ENCODE peak calls at places on chromosomes 11 and 22, in five cellular contexts. D is fibroblast of pulmonary artery, J is psoas muscle, P is cardiac muscle cell, L is fibroblast of villous mesenchyme. T is an unnamed sample.

GRCh38 chr11:125285844-125286243 is 121.3 kb downstream of the PKNOX2 start:
- DNase-seq in D (no peak), J (no peak), P (no peak), L (no peak), T (no peak)

GRCh38 chr22:43186272-43187170 is at the start of gene TTLL12:
- DNase-seq in D (peak), J (peak), P (peak), L (peak), T (peak)

GRCh38 chr22:19750666-19751490 is 9.7 kb upstream of the TBX1 start:
- DNase-seq in D (no peak), J (no peak), P (no peak), L (peak), T (peak)

GRCh38 chr11:12516387-12517110 is 139.2 kb downstream of the PARVA start:
- DNase-seq in D (no peak), J (peak), P (no peak), L (no peak), T (no peak)

GRCh38 chr11:111975076-111975806 is 38.1 kb downstream of the DIXDC1 start:
- DNase-seq in D (no peak), J (no peak), P (no peak), L (peak), T (no peak)

GRCh38 chr11:117841582-117842031 is 17.1 kb upstream of the FXYD2 start:
- DNase-seq in D (no peak), J (no peak), P (no peak), L (no peak), T (no peak)

GRCh38 chr11:17188675-17189074 is 19.1 kb downstream of the PIK3C2A start:
- DNase-seq in D (peak), J (no peak), P (no peak), L (no peak), T (no peak)

GRCh38 chr22:24834845-24835570 is 29.0 kb downstream of the SGSM1 start:
- DNase-seq in D (peak), J (no peak), P (no peak), L (peak), T (no peak)

GRCh38 chr11:13291794-13292193 is 14.2 kb downstream of the BMAL1 start:
- DNase-seq in D (no peak), J (no peak), P (no peak), L (no peak), T (no peak)

GRCh38 chr11:29208117-29208516 is 808.7 kb downstream of the KCNA4 start:
- DNase-seq in D (no peak), J (no peak), P (no peak), L (peak), T (peak)

GRCh38 chr11:96222102-96222501 is 120.9 kb downstream of the MAML2 start:
- DNase-seq in D (no peak), J (no peak), P (no peak), L (no peak), T (no peak)

GRCh38 chr11:98234698-98235097 is 786.1 kb upstream of the CNTN5 start:
- DNase-seq in D (no peak), J (no peak), P (peak), L (no peak), T (no peak)

GRCh38 chr11:76824083-76824939 is 36.4 kb upstream of the ACER3 start:
- DNase-seq in D (peak), J (no peak), P (no peak), L (no peak), T (no peak)

GRCh38 chr11:9982796-9983579 is 311.0 kb downstream of the SBF2 start:
- DNase-seq in D (peak), J (no peak), P (no peak), L (peak), T (peak)

GRCh38 chr11:126914941-126915340 is 85.6 kb downstream of the KIRREL3 start:
- DNase-seq in D (peak), J (no peak), P (no peak), L (peak), T (peak)

GRCh38 chr11:73381589-73381988 is 5.4 kb downstream of the RELT start:
- DNase-seq in D (no peak), J (no peak), P (no peak), L (no peak), T (no peak)

GRCh38 chr22:47558828-47559700 is 796.6 kb downstream of the TBC1D22A start:
- DNase-seq in D (no peak), J (no peak), P (no peak), L (no peak), T (no peak)

GRCh38 chr11:87290304-87290922 is 252.7 kb downstream of the TMEM135 start:
- DNase-seq in D (peak), J (no peak), P (peak), L (peak), T (peak)

GRCh38 chr11:57273448-57274058 is 36.5 kb upstream of the APLNR start:
- DNase-seq in D (no peak), J (no peak), P (no peak), L (no peak), T (no peak)

GRCh38 chr11:64251986-64252837 is 882 bp downstream of the PLCB3 start:
- DNase-seq in D (no peak), J (peak), P (no peak), L (no peak), T (no peak)

GRCh38 chr11:4511846-4512245 is 29.4 kb downstream of the OR52K1 start:
- DNase-seq in D (no peak), J (no peak), P (no peak), L (no peak), T (no peak)

GRCh38 chr22:47556473-47556872 is 794.0 kb downstream of the TBC1D22A start:
- DNase-seq in D (no peak), J (no peak), P (no peak), L (no peak), T (no peak)

GRCh38 chr22:49244466-49245420 is 582.9 kb downstream of the BRD1 start:
- DNase-seq in D (no peak), J (no peak), P (no peak), L (no peak), T (no peak)

GRCh38 chr22:39593061-39593930 is 22.7 kb downstream of the CACNA1I start:
- DNase-seq in D (no peak), J (no peak), P (no peak), L (peak), T (no peak)

GRCh38 chr22:32331918-32332725 is 25.5 kb upstream of the RFPL3 start:
- DNase-seq in D (no peak), J (no peak), P (no peak), L (no peak), T (no peak)

GRCh38 chr11:133698654-133699053 is 146.7 kb downstream of the SPATA19 start:
- DNase-seq in D (no peak), J (no peak), P (no peak), L (no peak), T (no peak)

GRCh38 chr11:133695376-133695775 is 149.9 kb downstream of the SPATA19 start:
- DNase-seq in D (no peak), J (no peak), P (no peak), L (no peak), T (no peak)

GRCh38 chr11:133697161-133697560 is 148.2 kb downstream of the SPATA19 start:
- DNase-seq in D (no peak), J (no peak), P (peak), L (no peak), T (no peak)

GRCh38 chr11:133699071-133699470 is 146.2 kb downstream of the SPATA19 start:
- DNase-seq in D (no peak), J (no peak), P (no peak), L (no peak), T (no peak)

DNA sequence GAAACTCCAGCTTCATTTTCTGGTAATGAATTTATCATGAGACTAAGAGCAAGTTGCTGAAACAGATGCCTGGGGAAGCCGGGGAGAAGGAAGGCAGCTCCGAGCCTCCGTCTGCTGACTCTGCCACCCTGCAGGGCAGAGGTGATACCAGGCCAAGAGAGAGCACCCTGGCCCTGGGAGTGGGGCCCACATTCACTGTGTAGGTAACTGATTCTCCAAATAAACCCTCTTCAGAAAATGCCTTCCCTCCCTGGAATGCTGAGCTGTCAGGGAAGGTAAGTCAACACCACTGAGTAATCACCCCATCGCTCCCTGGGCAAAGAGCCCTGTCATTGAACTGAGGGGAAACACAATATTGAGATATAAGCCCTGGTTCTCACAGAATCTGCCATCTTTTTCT is 147.7 kb downstream of the SPATA19 start:
- DNase-seq in D (no peak), J (no peak), P (peak), L (no peak), T (no peak)
- H3K4me3 ChIP-seq in D (no peak), J (no peak), P (no peak), L (no peak), T (no peak)

GRCh38 chr11:14907411-14908213 is 15.6 kb upstream of the CYP2R1 start:
- DNase-seq in D (peak), J (peak), P (peak), L (peak), T (peak)

GRCh38 chr11:14902650-14903350 is 10.8 kb upstream of the CYP2R1 start:
- DNase-seq in D (peak), J (no peak), P (no peak), L (peak), T (peak)

GRCh38 chr11:14906614-14907392 is 14.8 kb upstream of the CYP2R1 start:
- DNase-seq in D (no peak), J (no peak), P (no peak), L (no peak), T (no peak)

GRCh38 chr11:14904745-14905103 is 12.7 kb upstream of the CYP2R1 start:
- DNase-seq in D (peak), J (peak), P (peak), L (peak), T (peak)

GRCh38 chr11:14905104-14906033 is 13.3 kb upstream of the CYP2R1 start:
- DNase-seq in D (peak), J (peak), P (peak), L (peak), T (peak)
- TF ChIP-seq CTCF in D (peak), J (no peak), P (peak), L (no peak), T (peak)

GRCh38 chr22:27808730-27809129 is 7.2 kb upstream of the MN1 start:
- DNase-seq in D (no peak), J (no peak), P (no peak), L (no peak), T (no peak)

GRCh38 chr22:27811778-27812177 is 10.2 kb upstream of the MN1 start:
- DNase-seq in D (no peak), J (no peak), P (no peak), L (no peak), T (no peak)

GRCh38 chr22:27809226-27809625 is 7.7 kb upstream of the MN1 start:
- DNase-seq in D (no peak), J (no peak), P (no peak), L (no peak), T (no peak)

GRCh38 chr22:27810566-27810965 is 9.0 kb upstream of the MN1 start:
- DNase-seq in D (peak), J (peak), P (no peak), L (peak), T (no peak)

DNA sequence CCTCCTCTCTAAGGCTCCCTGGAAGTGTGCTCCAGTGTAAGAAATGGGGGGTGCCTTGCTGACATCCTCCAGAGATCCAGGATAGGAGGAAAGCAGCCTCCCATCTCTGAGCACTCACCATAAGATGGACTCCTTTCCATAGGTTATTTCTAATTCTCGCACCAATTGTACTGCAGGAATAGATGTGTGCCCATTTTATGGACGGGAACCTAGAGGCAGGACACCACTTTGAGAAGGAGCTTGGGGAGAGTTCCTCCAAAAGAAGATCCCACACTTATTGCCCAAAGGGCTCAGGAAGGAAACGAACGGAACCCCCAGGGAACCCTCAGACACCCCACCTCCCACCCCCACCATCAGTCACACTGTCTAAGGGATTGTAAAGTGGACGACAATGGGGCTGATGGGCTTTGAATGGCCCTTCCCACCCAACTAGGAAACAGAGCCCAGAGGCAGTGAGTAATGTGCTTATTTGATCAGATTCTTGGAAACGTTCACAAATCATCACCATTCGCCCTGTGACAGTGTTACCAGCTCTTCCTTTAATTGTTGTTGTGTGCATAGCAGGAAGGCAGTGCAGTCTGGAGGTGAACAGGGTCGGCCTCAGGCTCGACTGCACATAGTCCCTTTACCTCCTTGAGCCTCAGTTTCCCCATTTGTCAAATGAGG is 8.3 kb upstream of the MN1 start:
- DNase-seq in D (peak), J (no peak), P (no peak), L (no peak), T (no peak)
- H3K4me3 ChIP-seq in D (no peak), J (peak), P (no peak), L (no peak), T (no peak)

GRCh38 chr11:119694334-119694733 is 34.7 kb downstream of the NECTIN1 start:
- DNase-seq in D (no peak), J (no peak), P (no peak), L (no peak), T (no peak)
- TF ChIP-seq CTCF in D (no peak), J (no peak), P (no peak), L (peak), T (no peak)

DNA sequence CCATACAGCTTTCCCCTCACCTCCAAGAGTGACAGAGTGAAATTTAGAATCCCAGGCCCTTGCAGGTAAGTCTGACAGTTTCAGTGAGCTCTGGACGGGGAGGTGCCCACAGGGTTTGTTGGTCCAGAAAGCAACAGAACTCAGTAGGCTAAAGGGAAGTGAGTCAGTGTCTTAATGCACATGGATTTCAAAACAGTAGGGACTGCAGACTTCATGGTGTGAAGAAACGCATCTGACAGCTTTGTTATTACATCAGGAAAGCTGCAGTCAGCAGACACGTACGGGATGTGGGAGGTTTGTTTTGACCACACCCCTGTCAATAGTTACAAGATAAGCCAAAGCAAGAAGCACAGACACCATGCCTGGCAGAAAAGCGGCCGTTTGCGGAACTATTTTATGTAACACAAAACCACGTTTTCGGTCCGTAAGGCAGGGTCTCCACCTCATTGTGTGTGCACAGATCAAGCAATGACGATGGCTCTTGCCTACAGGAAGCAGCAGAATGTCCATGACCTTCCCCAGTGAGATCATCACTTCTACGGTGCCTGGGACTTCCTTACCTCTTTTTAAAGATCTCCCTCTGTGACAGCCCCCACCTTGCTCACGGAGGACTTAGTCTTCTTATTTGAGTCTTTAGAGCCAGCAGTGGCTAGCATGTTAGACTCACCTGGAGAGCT is 58.1 kb upstream of the FTH1 start:
- DNase-seq in D (peak), J (peak), P (no peak), L (peak), T (peak)
- H3K4me3 ChIP-seq in D (peak), J (no peak), P (no peak), L (peak), T (no peak)

T was measured in astrocyte of the spinal cord.